ENCODE peak calls at places on chromosome 2, in four cellular contexts. Y, N, Q and M are unnamed samples. For H3K4me1, the result is how much of the 10 kb centered on the place peaks cover.

GRCh38 chr2:160232905-160233475 is 32.9 kb upstream of the ITGB6 start:
- DNase-seq in Y (no peak), N (no peak), Q (no peak), M (no peak)

GRCh38 chr2:24816884-24817283 is 23.7 kb downstream of the CENPO start:
- DNase-seq in Y (no peak), N (peak), Q (no peak), M (peak)

GRCh38 chr2:120109186-120110061 is 96.5 kb downstream of the EPB41L5 start:
- DNase-seq in Y (no peak), N (no peak), Q (no peak), M (peak)

GRCh38 chr2:61736982-61737381 is 116.9 kb downstream of the FAM161A start:
- DNase-seq in Y (no peak), N (no peak), Q (no peak), M (no peak)

GRCh38 chr2:72963423-72964145 is 46.3 kb downstream of the EMX1 start:
- DNase-seq in Y (no peak), N (no peak), Q (peak), M (no peak)

GRCh38 chr2:10525573-10526265 is 77.6 kb upstream of the ODC1 start:
- DNase-seq in Y (no peak), N (peak), Q (no peak), M (no peak)

GRCh38 chr2:159287733-159288132 is 1.2 kb upstream of the WDSUB1 start:
- DNase-seq in Y (no peak), N (no peak), Q (no peak), M (no peak)

GRCh38 chr2:107337209-107337898 is 451.4 kb upstream of the ST6GAL2 start:
- DNase-seq in Y (no peak), N (peak), Q (no peak), M (peak)

GRCh38 chr2:170771049-170771937 is 1.1 kb downstream of the ERICH2 start:
- DNase-seq in Y (no peak), N (no peak), Q (no peak), M (peak)

GRCh38 chr2:173851256-173851655 is 113.9 kb downstream of the SP3 start:
- DNase-seq in Y (no peak), N (peak), Q (no peak), M (no peak)

GRCh38 chr2:40489678-40489960 is 37.7 kb upstream of the SLC8A1 start:
- DNase-seq in Y (no peak), N (no peak), Q (no peak), M (no peak)

GRCh38 chr2:40487592-40487991 is 35.7 kb upstream of the SLC8A1 start:
- DNase-seq in Y (no peak), N (no peak), Q (no peak), M (no peak)

GRCh38 chr2:40488927-40489677 is 37.2 kb upstream of the SLC8A1 start:
- DNase-seq in Y (peak), N (no peak), Q (no peak), M (peak)

GRCh38 chr2:40485319-40485718 is 33.4 kb upstream of the SLC8A1 start:
- DNase-seq in Y (no peak), N (no peak), Q (no peak), M (no peak)

GRCh38 chr2:40488101-40488598 is 36.3 kb upstream of the SLC8A1 start:
- DNase-seq in Y (no peak), N (no peak), Q (no peak), M (peak)
- TF ChIP-seq CTCF in Y (peak), N (no peak), Q (no peak), M (peak)

DNA sequence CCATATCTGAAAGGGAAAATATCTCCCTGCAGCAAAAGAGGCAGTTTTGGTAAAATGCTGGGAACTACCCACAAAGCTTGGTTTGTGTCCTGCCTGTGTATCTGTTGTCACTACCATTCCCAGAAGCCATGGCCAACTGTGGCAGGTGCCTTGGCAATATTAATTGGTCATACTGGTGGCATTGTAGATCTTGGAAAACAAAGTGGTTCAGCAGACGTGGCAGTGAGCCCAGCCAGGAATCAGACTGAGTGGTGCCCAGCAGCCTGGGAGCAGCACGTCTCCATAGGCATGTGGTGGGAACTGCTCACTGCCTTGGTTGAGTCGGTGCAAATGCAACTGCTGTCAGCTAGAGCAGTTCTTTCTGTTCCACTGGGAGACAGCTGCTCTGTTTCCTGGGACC is 131.7 kb downstream of the EVA1A start:
- DNase-seq in Y (no peak), N (no peak), Q (no peak), M (no peak)
- H3K4me1 ChIP-seq in Y (under half), N (under half), Q (under half), M (under half)

DNA sequence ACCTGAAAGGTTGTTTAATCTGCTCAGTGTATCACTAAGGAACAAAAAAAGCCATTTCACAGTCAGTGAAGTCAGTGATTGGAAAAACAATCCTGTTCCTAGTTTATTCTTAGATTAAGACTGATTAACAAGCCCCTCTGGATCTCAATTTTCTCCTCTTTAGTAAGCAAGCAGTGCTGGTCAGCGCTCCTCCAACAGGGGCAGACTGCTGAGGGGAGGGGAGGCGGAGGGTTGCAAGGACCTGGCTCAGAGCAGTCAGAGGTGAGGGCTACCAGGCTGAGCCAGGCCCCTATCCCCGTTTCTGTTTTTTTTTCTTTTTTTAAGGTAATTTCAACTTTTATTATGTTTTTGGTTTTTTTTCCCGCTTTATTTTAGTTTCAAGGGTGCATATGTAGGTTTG is 24.7 kb upstream of the KCNS3 start:
- DNase-seq in Y (no peak), N (no peak), Q (no peak), M (no peak)
- TF ChIP-seq CTCF in Y (no peak), N (no peak), Q (no peak), M (no peak)

GRCh38 chr2:208713066-208713465 is 306.5 kb downstream of the PTH2R start:
- DNase-seq in Y (no peak), N (no peak), Q (no peak), M (no peak)

GRCh38 chr2:208722737-208723136 is 316.1 kb downstream of the PTH2R start:
- DNase-seq in Y (no peak), N (no peak), Q (no peak), M (no peak)

DNA sequence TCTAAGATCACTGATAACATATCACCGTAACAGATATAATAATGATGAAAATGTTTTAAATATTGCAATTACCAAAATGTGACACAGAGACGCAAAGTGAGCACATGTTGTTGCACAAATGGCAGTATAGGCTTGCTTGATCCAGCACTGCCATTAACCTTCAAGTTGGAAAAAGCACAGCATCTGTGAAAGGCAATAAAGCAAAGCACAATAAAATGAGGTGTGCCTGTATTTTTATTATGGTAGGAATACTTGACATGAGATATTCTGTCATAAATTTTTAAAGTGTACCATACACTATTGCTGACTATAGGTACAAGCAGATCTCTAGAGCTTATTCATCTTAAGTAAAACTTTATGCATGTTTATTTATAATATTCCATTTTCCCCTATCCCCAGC is 312.2 kb downstream of the PTH2R start:
- DNase-seq in Y (no peak), N (no peak), Q (no peak), M (no peak)
- H3K4me1 ChIP-seq in Y (under half), N (under half), Q (under half), M (under half)